ENCODE peak calls at places on chromosomes 2 and 18, in seven cellular contexts. S is mesothelial cell of epicardium, I is left ventricle myocardium inferior, A is HFF-Myc, G is psoas muscle, Y is colonic mucosa, D is fibroblast of lung. B is an unnamed sample.

GRCh38 chr2:61167587-61167986 is 5.6 kb downstream of the C2orf74 start:
- DNase-seq in S (no peak), I (no peak), A (no peak), G (no peak), Y (no peak), D (no peak), B (no peak)

GRCh38 chr2:26541401-26542193 is 63.7 kb upstream of the OTOF start:
- DNase-seq in S (no peak), I (no peak), A (no peak), G (no peak), Y (peak), D (no peak), B (no peak)

GRCh38 chr2:220849433-220849832 is 722.7 kb downstream of the EPHA4 start:
- DNase-seq in S (no peak), I (no peak), A (no peak), G (no peak), Y (no peak), D (no peak), B (no peak)

GRCh38 chr2:205771063-205771462 is 88.8 kb downstream of the NRP2 start:
- DNase-seq in S (no peak), I (no peak), A (no peak), G (no peak), Y (peak), D (peak), B (no peak)

GRCh38 chr2:10570076-10570475 is 119.7 kb downstream of the NOL10 start:
- DNase-seq in S (no peak), I (no peak), A (no peak), G (no peak), Y (no peak), D (no peak), B (no peak)

GRCh38 chr2:153870308-153870707 is 1.4 kb upstream of the GALNT13 start:
- DNase-seq in S (no peak), I (no peak), A (no peak), G (no peak), Y (no peak), D (no peak), B (no peak)

GRCh38 chr2:239322414-239323086 is 78.3 kb downstream of the HDAC4 start:
- DNase-seq in S (peak), I (no peak), A (peak), G (no peak), Y (peak), D (peak), B (peak)

GRCh38 chr2:173159794-173160463 is 84.3 kb downstream of the MAP3K20 start:
- DNase-seq in S (no peak), I (peak), A (no peak), G (peak), Y (peak), D (peak), B (peak)

GRCh38 chr2:111632661-111633060 is 251.3 kb downstream of the ANAPC1 start:
- DNase-seq in S (no peak), I (no peak), A (no peak), G (no peak), Y (no peak), D (no peak), B (peak)

GRCh38 chr2:240898731-240899467 is 2.9 kb upstream of the MAB21L4 start:
- DNase-seq in S (no peak), I (no peak), A (no peak), G (peak), Y (no peak), D (no peak), B (no peak)

GRCh38 chr2:236204953-236205352 is 36.8 kb upstream of the GBX2 start:
- DNase-seq in S (no peak), I (no peak), A (no peak), G (no peak), Y (no peak), D (no peak), B (no peak)

GRCh38 chr2:181038796-181039195 is 58.4 kb downstream of the UBE2E3 start:
- DNase-seq in S (no peak), I (no peak), A (no peak), G (no peak), Y (no peak), D (peak), B (no peak)

DNA sequence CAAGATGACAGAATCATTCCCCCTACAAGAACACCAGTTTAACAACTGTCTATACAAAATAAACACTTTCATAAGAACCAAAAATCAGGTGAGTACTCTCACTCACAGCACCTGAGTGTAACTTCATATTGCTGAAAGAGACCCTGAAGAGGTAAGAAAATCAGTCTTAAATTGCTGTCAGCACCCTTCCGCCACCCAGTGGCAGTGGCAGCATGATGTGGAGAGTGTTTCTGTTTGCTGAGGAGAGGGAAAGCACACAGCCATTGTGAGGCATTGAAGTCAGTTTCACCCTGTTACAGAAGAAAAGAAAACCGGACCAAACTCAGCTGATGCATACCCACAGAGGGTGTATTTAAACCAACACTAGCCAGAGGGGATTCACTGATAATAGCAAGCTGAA is 1240.8 kb upstream of the CRIM1 start:
- DNase-seq in S (no peak), I (no peak), A (no peak), G (no peak), Y (no peak), D (no peak), B (no peak)
- TF ChIP-seq CTCF in S (no peak), I (peak), A (no peak), G (no peak), Y (no peak), D (no peak), B (no peak)

DNA sequence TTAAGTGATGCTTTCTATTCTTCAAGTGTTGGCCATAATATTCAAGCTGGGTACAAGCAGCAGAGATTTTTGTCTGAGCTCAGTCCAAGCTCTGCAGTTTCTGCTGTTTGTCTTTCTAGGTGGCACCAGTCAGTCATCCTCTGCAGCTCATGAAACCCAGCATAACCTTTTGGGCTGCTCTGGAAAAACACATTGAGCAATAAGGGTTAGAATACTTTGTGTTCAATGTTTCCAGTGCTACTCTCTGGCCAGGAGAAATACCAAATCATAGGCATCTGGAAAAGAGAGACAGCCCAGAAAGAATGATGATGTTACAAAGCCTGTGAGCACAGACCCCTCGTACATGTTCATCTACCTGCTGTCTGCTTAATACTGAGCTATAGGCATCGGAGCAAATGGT is 19.5 kb upstream of the WIPF1 start:
- DNase-seq in S (no peak), I (no peak), A (no peak), G (no peak), Y (no peak), D (no peak), B (peak)
- TF ChIP-seq CTCF in S (no peak), I (no peak), A (no peak), G (no peak), Y (no peak), D (no peak), B (no peak)

GRCh38 chr18:2997429-2997828 is 15.5 kb downstream of the LPIN2 start:
- DNase-seq in S (no peak), I (no peak), A (no peak), G (no peak), Y (no peak), D (no peak), B (no peak)

GRCh38 chr18:2994190-2994589 is 18.8 kb downstream of the LPIN2 start:
- DNase-seq in S (no peak), I (no peak), A (no peak), G (no peak), Y (no peak), D (no peak), B (no peak)

GRCh38 chr18:2997846-2998599 is 14.9 kb downstream of the LPIN2 start:
- DNase-seq in S (no peak), I (no peak), A (no peak), G (no peak), Y (no peak), D (peak), B (no peak)

GRCh38 chr18:2992995-2993877 is 19.7 kb downstream of the LPIN2 start:
- DNase-seq in S (no peak), I (no peak), A (no peak), G (no peak), Y (no peak), D (no peak), B (no peak)

GRCh38 chr18:2994603-2995432 is 18.1 kb downstream of the LPIN2 start:
- DNase-seq in S (no peak), I (no peak), A (no peak), G (peak), Y (no peak), D (no peak), B (no peak)
- TF ChIP-seq CTCF in S (no peak), I (peak), A (peak), G (no peak), Y (no peak), D (no peak), B (no peak)

GRCh38 chr18:52582061-52582460 is 242.1 kb downstream of the DCC start:
- DNase-seq in S (no peak), I (no peak), A (no peak), G (no peak), Y (no peak), D (no peak), B (no peak)

DNA sequence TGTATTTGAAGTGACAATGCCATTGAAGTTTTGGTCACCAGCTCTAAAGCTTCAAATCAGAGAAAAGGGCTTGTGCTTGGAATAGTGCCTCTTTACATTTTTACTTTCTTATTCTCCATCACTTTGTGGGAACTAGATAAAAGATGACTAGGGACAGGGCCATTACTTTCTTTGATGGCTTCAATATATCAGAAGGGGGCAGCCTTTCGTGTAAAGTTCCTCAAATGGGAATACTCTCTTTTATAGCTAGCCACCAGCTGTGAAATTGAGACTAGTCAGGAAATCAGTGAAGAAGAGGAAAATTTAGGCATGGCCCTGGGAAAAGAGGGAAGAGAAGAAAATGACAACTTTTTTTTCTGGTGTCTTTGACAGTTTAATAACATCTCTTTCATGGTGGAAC is 242.5 kb downstream of the DCC start:
- DNase-seq in S (no peak), I (no peak), A (no peak), G (no peak), Y (no peak), D (no peak), B (no peak)
- TF ChIP-seq CTCF in S (no peak), I (no peak), A (no peak), G (no peak), Y (no peak), D (no peak), B (no peak)

DNA sequence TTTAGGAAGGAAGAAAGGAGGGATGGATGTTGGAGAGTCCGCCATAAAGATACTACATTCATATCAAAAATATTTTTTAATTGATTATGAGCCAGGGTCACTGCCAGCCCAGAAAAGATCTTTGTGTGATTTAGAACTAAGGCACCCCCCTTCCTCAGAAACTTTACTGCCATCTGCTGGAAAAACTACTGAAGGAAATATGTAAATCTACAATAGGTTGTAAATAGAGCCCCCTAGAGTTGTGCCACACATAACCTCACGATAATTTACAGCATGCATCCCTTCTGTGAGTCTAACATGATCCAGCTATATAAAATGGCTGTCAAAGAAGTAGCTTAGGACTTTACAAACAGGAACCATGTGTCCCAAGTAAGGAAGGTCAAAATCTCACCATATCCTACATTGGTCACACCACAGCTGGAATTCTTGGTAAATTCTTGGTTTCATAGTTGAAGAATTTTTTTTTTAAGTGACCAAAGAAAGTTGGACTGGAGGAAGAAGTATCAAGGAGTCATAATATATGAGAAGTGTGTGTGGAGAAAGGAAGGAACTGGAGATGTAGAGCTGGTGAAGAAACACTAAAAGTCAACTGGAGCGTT is 152.5 kb downstream of the CYP26B1 start:
- DNase-seq in S (no peak), I (no peak), A (peak), G (no peak), Y (no peak), D (peak), B (no peak)
- TF ChIP-seq CTCF in S (no peak), I (peak), A (peak), G (peak), Y (peak), D (peak), B (peak)